ENCODE peak calls at places on chromosome 19, in six cellular contexts. V is HepG2, J is A549, F is upper lobe of left lung, B is GM12878, K is K562. R is an unnamed sample.
A peak's percentile ranks its signal among the peaks of the same experiment; 100 is the strongest.

GRCh38 chr19:51194527-51195315 is 30.2 kb upstream of the CD33 start:
- ATAC-seq in B (peak; percentile 84), F (no peak), V (no peak), J (peak; percentile 72), K (peak; percentile 86), R (no peak)

GRCh38 chr19:56837492-56837891 is 3.0 kb downstream of the PEG3 start:
- ATAC-seq in B (no peak), J (no peak), K (no peak), F (peak; percentile 21), V (peak; percentile 3), R (peak; percentile 21)

GRCh38 chr19:15257782-15258181 is 25.5 kb upstream of the EPHX3 start:
- ATAC-seq in F (no peak), V (no peak), K (no peak), J (no peak), B (no peak), R (no peak)

GRCh38 chr19:23823952-23824389 is 65.3 kb upstream of the ZNF681 start:
- ATAC-seq in F (no peak), V (no peak), J (no peak), K (peak; percentile 83), B (no peak), R (no peak)

GRCh38 chr19:43207991-43208390 is 2.6 kb upstream of the PSG4 start:
- ATAC-seq in F (no peak), V (no peak), B (no peak), J (no peak), K (no peak), R (no peak)

GRCh38 chr19:7426986-7427385 is 61.8 kb downstream of the PEX11G start:
- ATAC-seq in K (no peak), F (no peak), B (peak; percentile 80), J (no peak), V (no peak), R (no peak)

GRCh38 chr19:40464059-40465024 is 1.2 kb downstream of the BLVRB start:
- ATAC-seq in V (peak; percentile 29), K (peak; percentile 68), F (peak; percentile 68), J (peak; percentile 60), B (peak; percentile 11), R (peak; percentile 26)

GRCh38 chr19:47663435-47663910 is 49.7 kb upstream of the EHD2 start:
- ATAC-seq in F (peak; percentile 59), J (no peak), B (no peak), V (no peak), K (peak; percentile 43), R (peak; percentile 63)

GRCh38 chr19:16204005-16204294 is 6.2 kb downstream of the AP1M1 start:
- ATAC-seq in J (no peak), V (no peak), B (no peak), K (no peak), F (no peak), R (no peak)

GRCh38 chr19:11018179-11018578 is 57.3 kb downstream of the SMARCA4 start:
- ATAC-seq in V (no peak), J (no peak), K (no peak), B (no peak), F (no peak), R (no peak)

GRCh38 chr19:2475702-2476450 is at the start of gene GADD45B:
- ATAC-seq in B (peak; percentile 54), K (peak; percentile 88), F (peak; percentile 83), J (peak; percentile 41), V (peak; percentile 56), R (peak; percentile 79)
- TF ChIP-seq EP300 in B (peak; percentile 17), K (no peak), F (peak; percentile 32), J (no peak), V (no peak), R (no peak)

GRCh38 chr19:3392480-3392879 is 26.1 kb downstream of the NFIC start:
- ATAC-seq in J (no peak), B (no peak), K (no peak), F (no peak), V (no peak), R (no peak)

GRCh38 chr19:3389876-3390361 is 23.5 kb downstream of the NFIC start:
- ATAC-seq in V (no peak), J (no peak), K (no peak), B (no peak), F (no peak), R (no peak)

GRCh38 chr19:3389446-3389778 is 23.0 kb downstream of the NFIC start:
- ATAC-seq in J (no peak), F (no peak), K (no peak), V (no peak), B (no peak), R (no peak)

GRCh38 chr19:3386447-3387234 is 20.3 kb downstream of the NFIC start:
- ATAC-seq in F (no peak), J (no peak), V (no peak), B (no peak), K (no peak), R (no peak)

GRCh38 chr19:3387645-3388589 is 21.5 kb downstream of the NFIC start:
- ATAC-seq in V (no peak), B (no peak), F (peak; percentile 77), J (peak; percentile 56), K (no peak), R (peak; percentile 84)
- TF ChIP-seq EP300 in V (no peak), B (no peak), F (no peak), J (no peak), K (no peak), R (no peak)

GRCh38 chr19:17419491-17420266 is at the start of gene MVB12A:
- ATAC-seq in K (peak; percentile 96), V (peak; percentile 91), J (peak; percentile 93), F (peak; percentile 100), B (peak; percentile 98), R (peak; percentile 98)
- TF ChIP-seq EP300 in K (no peak), V (peak; percentile 30), J (no peak), F (no peak), B (no peak), R (no peak)

GRCh38 chr19:32234663-32235217 is 110.7 kb upstream of the ZNF507 start:
- ATAC-seq in F (no peak), J (no peak), B (no peak), K (no peak), V (no peak), R (no peak)

GRCh38 chr19:32241957-32242710 is 103.3 kb upstream of the ZNF507 start:
- ATAC-seq in V (no peak), J (no peak), F (no peak), K (no peak), B (no peak), R (no peak)

GRCh38 chr19:32240316-32240715 is 105.1 kb upstream of the ZNF507 start:
- ATAC-seq in K (no peak), B (no peak), J (no peak), F (no peak), V (no peak), R (no peak)

GRCh38 chr19:32233885-32234284 is 111.5 kb upstream of the ZNF507 start:
- ATAC-seq in K (no peak), V (no peak), J (no peak), F (no peak), B (no peak), R (no peak)

DNA sequence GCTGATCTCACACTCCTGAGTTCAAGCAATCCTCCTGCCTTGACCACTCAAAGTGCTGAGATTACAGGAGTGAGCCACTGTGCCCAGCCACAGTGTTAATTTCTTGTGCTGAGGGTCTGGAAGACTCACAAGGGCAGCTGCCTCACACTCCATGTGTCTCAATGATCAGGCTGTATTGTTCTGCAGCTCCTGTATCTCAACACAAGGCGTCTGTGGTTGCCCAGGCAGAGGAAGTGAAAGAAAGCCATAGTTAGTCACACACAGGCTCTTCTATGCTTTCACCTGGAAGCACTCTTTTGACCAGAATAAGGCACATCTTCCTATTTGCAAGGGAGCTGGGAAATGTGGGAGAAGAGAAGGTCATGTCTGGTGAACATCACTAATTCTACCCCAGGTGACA is 107.3 kb upstream of the ZNF507 start:
- ATAC-seq in K (no peak), F (no peak), J (no peak), B (peak; percentile 72), V (no peak), R (no peak)
- TF ChIP-seq EP300 in K (no peak), F (no peak), J (no peak), B (no peak), V (no peak), R (no peak)

GRCh38 chr19:13864513-13865242 is 12.3 kb upstream of the NANOS3 start:
- ATAC-seq in B (no peak), V (peak; percentile 10), F (no peak), K (no peak), J (no peak), R (no peak)

GRCh38 chr19:13865243-13865577 is 11.7 kb upstream of the NANOS3 start:
- ATAC-seq in J (no peak), V (no peak), K (no peak), B (no peak), F (no peak), R (no peak)

GRCh38 chr19:13866463-13867046 is 10.4 kb upstream of the NANOS3 start:
- ATAC-seq in V (no peak), K (no peak), B (no peak), J (no peak), F (no peak), R (no peak)

GRCh38 chr19:13864223-13864512 is 12.8 kb upstream of the NANOS3 start:
- ATAC-seq in K (no peak), V (peak; percentile 15), B (no peak), F (no peak), J (no peak), R (no peak)

GRCh38 chr19:13865578-13866462 is 11.1 kb upstream of the NANOS3 start:
- ATAC-seq in J (no peak), K (no peak), B (no peak), F (no peak), V (no peak), R (no peak)
- TF ChIP-seq EP300 in J (no peak), K (no peak), B (no peak), F (no peak), V (no peak), R (no peak)

GRCh38 chr19:41641879-41642485 is 15.1 kb upstream of the CEACAM4 start:
- ATAC-seq in K (peak; percentile 85), J (peak; percentile 94), V (peak; percentile 73), F (peak; percentile 83), B (peak; percentile 88), R (no peak)
- TF ChIP-seq EP300 in K (no peak), J (no peak), V (no peak), F (no peak), B (no peak), R (no peak)

GRCh38 chr19:34171877-34172660 is at the start of gene LSM14A:
- ATAC-seq in F (peak; percentile 98), K (peak; percentile 82), V (peak; percentile 83), B (peak; percentile 76), J (peak; percentile 87), R (peak; percentile 97)
- TF ChIP-seq EP300 in F (no peak), K (no peak), V (no peak), B (no peak), J (no peak), R (no peak)

DNA sequence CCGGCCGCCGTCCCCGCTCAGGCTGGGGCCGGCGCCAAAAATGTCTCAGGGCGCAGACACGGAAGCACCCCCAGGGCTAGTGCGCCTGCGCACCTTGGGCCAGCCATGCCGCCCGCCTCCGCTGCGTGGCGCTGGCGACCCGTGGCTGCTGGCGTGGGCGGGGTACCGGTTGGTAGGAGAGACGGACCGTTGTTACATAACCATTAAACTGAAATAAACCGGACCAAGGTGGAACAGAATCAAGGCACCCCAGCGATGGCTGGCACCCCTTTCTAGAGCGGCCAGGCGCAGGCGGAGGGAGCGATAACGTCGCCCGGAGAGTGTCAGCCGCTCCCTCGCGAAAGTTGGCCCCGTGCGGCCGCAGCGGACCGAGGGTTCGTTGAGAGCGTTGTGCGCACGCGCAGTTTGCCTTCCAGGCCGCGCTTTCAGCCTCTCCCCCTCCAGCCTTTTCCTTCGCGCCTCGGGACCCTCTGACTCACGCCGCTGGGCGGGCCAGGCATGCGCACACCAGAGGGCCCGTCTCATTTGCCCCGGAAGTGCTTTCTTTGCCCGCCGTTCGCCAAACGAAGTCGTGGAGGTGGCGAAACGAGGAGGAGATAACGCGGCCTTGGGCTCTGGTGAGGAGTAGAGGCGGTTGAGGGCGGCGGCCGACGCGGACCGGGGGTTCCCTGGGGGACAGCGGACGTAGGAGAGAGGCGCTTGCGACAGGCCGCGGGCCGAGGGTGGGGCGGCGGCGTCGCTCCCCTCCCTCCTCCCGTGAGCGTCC is at the start of the genes PLEKHJ1 and SF3A2:
- ATAC-seq in B (peak; percentile 83), F (peak; percentile 95), V (peak; percentile 60), J (peak; percentile 73), K (peak; percentile 83), R (peak; percentile 96)
- TF ChIP-seq EP300 in B (no peak), F (no peak), V (no peak), J (no peak), K (no peak), R (no peak)

R was measured in gastroesophageal sphincter.